ENCODE peak calls at places on chromosome 14, in seven cellular contexts. Y, Z, K, H, P, U and M are unnamed samples.

GRCh38 chr14:104131968-104132732 is 6.2 kb upstream of the KIF26A start:
- DNase-seq in Y (no peak), Z (no peak), K (no peak), H (peak), P (no peak), U (no peak), M (no peak)

GRCh38 chr14:50928002-50928635 is 16.2 kb downstream of the PYGL start:
- DNase-seq in Y (peak), Z (no peak), K (no peak), H (peak), P (no peak), U (no peak), M (peak)

GRCh38 chr14:64213079-64213478 is 81.1 kb downstream of the ESR2 start:
- DNase-seq in Y (no peak), Z (peak), K (no peak), H (no peak), P (no peak), U (no peak), M (no peak)

GRCh38 chr14:69355955-69356321 is 42.2 kb downstream of the ERH start:
- DNase-seq in Y (peak), Z (no peak), K (no peak), H (peak), P (peak), U (no peak), M (no peak)

GRCh38 chr14:26026384-26026783 is 571.4 kb downstream of the NOVA1 start:
- DNase-seq in Y (no peak), Z (no peak), K (no peak), H (no peak), P (no peak), U (no peak), M (no peak)

GRCh38 chr14:29227631-29228030 is 461.0 kb downstream of the FOXG1 start:
- DNase-seq in Y (peak), Z (no peak), K (no peak), H (no peak), P (no peak), U (no peak), M (no peak)

GRCh38 chr14:69701857-69702256 is 65.1 kb upstream of the SRSF5 start:
- DNase-seq in Y (no peak), Z (no peak), K (peak), H (no peak), P (no peak), U (no peak), M (no peak)

GRCh38 chr14:65824978-65825299 is 412.4 kb downstream of the FUT8 start:
- DNase-seq in Y (no peak), Z (no peak), K (no peak), H (no peak), P (no peak), U (no peak), M (no peak)

GRCh38 chr14:69499436-69499835 is 14.9 kb downstream of the PLEKHD1 start:
- DNase-seq in Y (no peak), Z (no peak), K (no peak), H (no peak), P (no peak), U (no peak), M (no peak)

GRCh38 chr14:75826599-75826998 is 155.2 kb downstream of the TGFB3 start:
- DNase-seq in Y (peak), Z (no peak), K (no peak), H (no peak), P (no peak), U (no peak), M (no peak)

GRCh38 chr14:97931273-97931672 is 1134.1 kb downstream of the VRK1 start:
- DNase-seq in Y (no peak), Z (no peak), K (no peak), H (no peak), P (no peak), U (no peak), M (no peak)

GRCh38 chr14:30252800-30253425 is 306.0 kb upstream of the G2E3 start:
- DNase-seq in Y (peak), Z (no peak), K (no peak), H (no peak), P (no peak), U (no peak), M (no peak)

GRCh38 chr14:103021817-103022668 is 35.3 kb downstream of the CDC42BPB start:
- DNase-seq in Y (peak), Z (no peak), K (no peak), H (no peak), P (peak), U (no peak), M (no peak)

GRCh38 chr14:67517083-67517482 is 16.0 kb upstream of the PLEKHH1 start:
- DNase-seq in Y (peak), Z (peak), K (no peak), H (no peak), P (no peak), U (no peak), M (no peak)

GRCh38 chr14:22791302-22791701 is 23.9 kb downstream of the SLC7A7 start:
- DNase-seq in Y (peak), Z (no peak), K (no peak), H (no peak), P (peak), U (no peak), M (no peak)

GRCh38 chr14:68283378-68284123 is 464.0 kb downstream of the RAD51B start:
- DNase-seq in Y (peak), Z (no peak), K (no peak), H (peak), P (no peak), U (no peak), M (no peak)

GRCh38 chr14:25055998-25056687 is 6.2 kb upstream of the STXBP6 start:
- DNase-seq in Y (peak), Z (no peak), K (no peak), H (no peak), P (no peak), U (no peak), M (no peak)

GRCh38 chr14:50677527-50678063 is 9.5 kb upstream of the SAV1 start:
- DNase-seq in Y (peak), Z (no peak), K (peak), H (no peak), P (peak), U (peak), M (peak)

GRCh38 chr14:106210650-106211049 is 684.3 kb downstream of the TMEM121 start:
- DNase-seq in Y (no peak), Z (no peak), K (no peak), H (no peak), P (no peak), U (no peak), M (peak)

GRCh38 chr14:30621354-30621953 is 665 bp upstream of the SCFD1 start:
- DNase-seq in Y (peak), Z (peak), K (no peak), H (peak), P (no peak), U (peak), M (peak)

GRCh38 chr14:69105326-69105725 is 47.6 kb downstream of the DCAF5 start:
- DNase-seq in Y (peak), Z (no peak), K (peak), H (no peak), P (peak), U (no peak), M (no peak)

GRCh38 chr14:94292526-94292871 is 569 bp downstream of the SERPINA10 start:
- DNase-seq in Y (no peak), Z (no peak), K (no peak), H (no peak), P (no peak), U (no peak), M (no peak)
- TF ChIP-seq CTCF in Y (no peak), Z (no peak), K (no peak), H (no peak), P (no peak), U (no peak), M (no peak)

GRCh38 chr14:105144666-105145380 is 23.8 kb downstream of the JAG2 start:
- DNase-seq in Y (no peak), Z (no peak), K (no peak), H (peak), P (no peak), U (no peak), M (no peak)
- TF ChIP-seq CTCF in Y (no peak), Z (no peak), K (no peak), H (no peak), P (peak), U (no peak), M (no peak)

DNA sequence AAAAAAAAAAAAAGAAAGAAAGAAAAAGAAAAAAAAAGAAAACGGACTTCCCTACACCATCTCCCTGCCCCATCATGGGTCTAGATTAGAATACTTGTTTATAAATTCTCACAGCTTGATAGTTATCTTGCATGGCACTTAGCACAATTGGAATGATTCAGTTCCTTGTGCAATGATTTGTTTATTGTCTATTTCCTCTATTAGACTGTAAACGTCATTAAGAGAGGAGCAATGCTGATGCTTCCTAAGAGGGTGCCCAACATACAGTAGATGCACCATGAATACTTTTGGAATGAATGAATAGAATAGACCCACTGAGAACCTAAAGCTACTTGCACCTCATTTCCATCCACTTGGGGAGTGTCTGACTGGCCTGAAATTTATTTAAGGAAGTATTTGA is 40.8 kb downstream of the PAX9 start:
- DNase-seq in Y (no peak), Z (no peak), K (no peak), H (no peak), P (no peak), U (no peak), M (no peak)
- TF ChIP-seq CTCF in Y (no peak), Z (no peak), K (no peak), H (no peak), P (no peak), U (no peak), M (no peak)

GRCh38 chr14:85195872-85196477 is 334.0 kb upstream of the FLRT2 start:
- DNase-seq in Y (peak), Z (no peak), K (peak), H (no peak), P (peak), U (no peak), M (no peak)
- TF ChIP-seq CTCF in Y (peak), Z (peak), K (peak), H (peak), P (peak), U (peak), M (no peak)

GRCh38 chr14:62307844-62308243 is 545.6 kb downstream of the SNAPC1 start:
- DNase-seq in Y (no peak), Z (no peak), K (no peak), H (no peak), P (no peak), U (no peak), M (no peak)
- TF ChIP-seq CTCF in Y (no peak), Z (no peak), K (no peak), H (no peak), P (no peak), U (no peak), M (no peak)